ENCODE peak calls at places on chromosomes 11 and 22, in five cellular contexts. B is GDM1, J is LHCN-M2, M is ovary, N is HEK293T. A is an unnamed sample.

GRCh38 chr11:27397619-27398412 is 34.8 kb upstream of the CCDC34 start:
- DNase-seq in B (no peak), J (no peak), M (no peak), N (no peak), A (no peak)

GRCh38 chr11:74853223-74853622 is 95.7 kb downstream of the XRRA1 start:
- DNase-seq in B (no peak), J (no peak), M (no peak), N (no peak), A (no peak)

GRCh38 chr11:118170892-118171273 is 5.6 kb downstream of the SCN2B start:
- DNase-seq in B (no peak), J (no peak), M (no peak), N (no peak), A (no peak)

GRCh38 chr22:48750826-48751440 is 1076.7 kb downstream of the BRD1 start:
- DNase-seq in B (no peak), J (no peak), M (no peak), N (no peak), A (no peak)

GRCh38 chr11:95434489-95435057 is 203.6 kb upstream of the SESN3 start:
- DNase-seq in B (no peak), J (no peak), M (no peak), N (no peak), A (no peak)

GRCh38 chr11:123174196-123175183 is 20.6 kb downstream of the CLMP start:
- DNase-seq in B (no peak), J (peak; percentile 97), M (peak; percentile 80), N (no peak), A (no peak)

GRCh38 chr22:42993651-42994275 is 21.2 kb downstream of the PACSIN2 start:
- DNase-seq in B (peak; percentile 15), J (peak; percentile 35), M (no peak), N (no peak), A (no peak)

GRCh38 chr22:48682517-48682916 is 1145.2 kb downstream of the BRD1 start:
- DNase-seq in B (no peak), J (no peak), M (no peak), N (no peak), A (no peak)

GRCh38 chr11:65454696-65455456 is 32.3 kb downstream of the NEAT1 start:
- DNase-seq in B (peak; percentile 64), J (peak; percentile 58), M (peak; percentile 93), N (peak; percentile 71), A (peak; percentile 94)

GRCh38 chr11:47220401-47220821 is 5.6 kb downstream of the DDB2 start:
- DNase-seq in B (no peak), J (peak; percentile 73), M (no peak), N (no peak), A (no peak)

GRCh38 chr11:126460417-126461095 is 105.1 kb downstream of the ST3GAL4 start:
- DNase-seq in B (no peak), J (no peak), M (no peak), N (no peak), A (no peak)

GRCh38 chr11:126145954-126146353 is 65.5 kb downstream of the RPUSD4 start:
- DNase-seq in B (no peak), J (no peak), M (no peak), N (no peak), A (no peak)

GRCh38 chr11:64853709-64854108 is 9.3 kb upstream of the CDC42BPG start:
- DNase-seq in B (no peak), J (no peak), M (no peak), N (no peak), A (no peak)

GRCh38 chr22:49206281-49206680 is 621.4 kb downstream of the BRD1 start:
- DNase-seq in B (no peak), J (no peak), M (no peak), N (no peak), A (no peak)

GRCh38 chr11:57294225-57295131 is 30.3 kb downstream of the TNKS1BP1 start:
- DNase-seq in B (no peak), J (peak; percentile 77), M (no peak), N (no peak), A (no peak)

GRCh38 chr11:72573380-72573949 is 100.8 kb downstream of the PDE2A start:
- DNase-seq in B (no peak), J (peak; percentile 29), M (no peak), N (peak; percentile 82), A (no peak)

GRCh38 chr11:67354314-67355022 is 1.1 kb upstream of the POLD4 start:
- DNase-seq in B (no peak), J (peak; percentile 99), M (peak; percentile 85), N (no peak), A (no peak)

GRCh38 chr11:72569966-72570892 is 104.0 kb downstream of the PDE2A start:
- DNase-seq in B (no peak), J (peak; percentile 65), M (no peak), N (no peak), A (no peak)

GRCh38 chr22:32754413-32755041 is 47.0 kb upstream of the TIMP3 start:
- DNase-seq in B (no peak), J (peak; percentile 52), M (no peak), N (no peak), A (no peak)

GRCh38 chr11:66888282-66888681 is 31.4 kb downstream of the LRFN4 start:
- DNase-seq in B (no peak), J (no peak), M (no peak), N (no peak), A (no peak)

GRCh38 chr11:119571311-119571710 is 148.3 kb upstream of the THY1 start:
- DNase-seq in B (no peak), J (no peak), M (no peak), N (no peak), A (no peak)

GRCh38 chr11:107785401-107785800 is 73.2 kb downstream of the SLC35F2 start:
- DNase-seq in B (no peak), J (peak; percentile 27), M (no peak), N (no peak), A (no peak)

GRCh38 chr11:123083623-123084029 is 21.7 kb upstream of the HSPA8 start:
- DNase-seq in B (peak; percentile 4), J (peak; percentile 98), M (peak; percentile 93), N (peak; percentile 49), A (no peak)

GRCh38 chr11:44626645-44627044 is 61.2 kb downstream of the CD82 start:
- DNase-seq in B (no peak), J (no peak), M (no peak), N (no peak), A (no peak)

GRCh38 chr11:32198053-32198452 is 107.2 kb downstream of the RCN1 start:
- DNase-seq in B (no peak), J (peak; percentile 31), M (no peak), N (no peak), A (no peak)

GRCh38 chr11:110907629-110908028 is 195.4 kb upstream of the ARHGAP20 start:
- DNase-seq in B (peak; percentile 37), J (peak; percentile 97), M (no peak), N (no peak), A (no peak)

GRCh38 chr11:67507242-67507890 is 596 bp downstream of the CDK2AP2 start:
- DNase-seq in B (no peak), J (no peak), M (no peak), N (no peak), A (no peak)

GRCh38 chr22:22834783-22835182 is 52.8 kb upstream of the IGLL5 start:
- DNase-seq in B (no peak), J (no peak), M (no peak), N (no peak), A (no peak)